ENCODE peak calls at places on chromosomes 12 and 14, in six cellular contexts. G is foreskin fibroblast, W is cardiac muscle cell, E is uterus, P is bronchial epithelial cell, Q is astrocyte of the spinal cord. A is an unnamed sample.

GRCh38 chr12:93507151-93507550 is 39.8 kb downstream of the MRPL42 start:
- DNase-seq in Q (no peak), E (no peak), P (no peak), G (no peak), W (no peak), A (no peak)

GRCh38 chr12:100154472-100155247 is 12.0 kb upstream of the BLTP3B start:
- DNase-seq in E (peak; percentile 45), W (peak; percentile 73), Q (peak; percentile 54), P (peak; percentile 53), G (peak; percentile 29), A (no peak)

GRCh38 chr12:24118675-24119074 is 169.2 kb upstream of the SOX5 start:
- DNase-seq in W (peak; percentile 16), E (no peak), Q (no peak), G (no peak), P (no peak), A (no peak)

GRCh38 chr12:12018454-12018853 is 52.3 kb upstream of the BCL2L14 start:
- DNase-seq in P (peak; percentile 29), W (peak; percentile 86), E (no peak), Q (peak; percentile 26), G (no peak), A (peak; percentile 63)

GRCh38 chr14:105021656-105022275 is 883 bp upstream of the CDCA4 start:
- DNase-seq in E (peak; percentile 54), Q (no peak), G (no peak), W (peak; percentile 42), P (no peak), A (no peak)

GRCh38 chr14:99789581-99789980 is 3.6 kb upstream of the EML1 start:
- DNase-seq in P (no peak), G (no peak), Q (no peak), W (no peak), E (no peak), A (no peak)

GRCh38 chr12:47376937-47377336 is 297.2 kb upstream of the AMIGO2 start:
- DNase-seq in G (no peak), E (no peak), W (peak; percentile 64), Q (no peak), P (no peak), A (no peak)

GRCh38 chr12:57454566-57455373 is at the start of gene INHBE:
- DNase-seq in E (no peak), W (peak; percentile 89), G (peak; percentile 80), P (no peak), Q (peak; percentile 89), A (no peak)

GRCh38 chr12:99436584-99436983 is 211.0 kb upstream of the GARIN6 start:
- DNase-seq in Q (no peak), G (no peak), P (no peak), E (no peak), W (no peak), A (no peak)

GRCh38 chr12:19970116-19970515 is 398.2 kb upstream of the PDE3A start:
- DNase-seq in E (no peak), P (no peak), Q (peak; percentile 85), W (peak; percentile 70), G (peak; percentile 63), A (no peak)

GRCh38 chr12:23947395-23947794 is 2.1 kb downstream of the SOX5 start:
- DNase-seq in E (no peak), W (no peak), Q (no peak), G (no peak), P (no peak), A (no peak)

GRCh38 chr12:117069926-117070900 is 29.0 kb downstream of the TESC start:
- DNase-seq in G (no peak), W (no peak), P (no peak), Q (no peak), E (no peak), A (no peak)

GRCh38 chr12:111174283-111175108 is 194.4 kb downstream of the PHETA1 start:
- DNase-seq in W (peak; percentile 17), P (peak; percentile 73), G (no peak), E (no peak), Q (no peak), A (no peak)

GRCh38 chr12:2876431-2877046 is 435 bp downstream of the FOXM1 start:
- DNase-seq in W (peak; percentile 18), G (no peak), Q (peak; percentile 31), E (no peak), P (peak; percentile 15), A (no peak)

DNA sequence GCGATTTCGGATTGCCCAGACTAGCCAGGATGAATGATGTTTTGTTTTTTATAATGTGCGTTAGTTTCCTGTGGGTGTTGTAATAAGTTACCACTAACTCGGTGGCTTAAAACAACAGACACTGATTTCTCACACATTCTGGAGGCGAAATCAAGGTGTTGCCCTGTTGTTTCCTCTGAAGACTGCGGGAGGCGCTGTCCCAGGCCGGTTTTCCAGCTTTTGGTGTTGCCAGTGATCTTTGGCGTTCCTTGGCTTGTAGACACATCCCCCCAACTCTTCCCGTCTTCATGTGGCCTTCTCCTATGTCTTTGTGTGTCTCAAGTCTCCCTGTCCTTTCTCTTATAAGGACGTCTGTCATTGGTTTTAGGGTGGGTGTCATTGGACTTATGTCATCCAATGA is 267.7 kb downstream of the AACS start:
- DNase-seq in P (no peak), W (no peak), G (no peak), Q (no peak), E (no peak), A (no peak)
- TF ChIP-seq CTCF in P (no peak), W (peak; percentile 7), G (no peak), Q (peak; percentile 16), E (no peak), A (peak; percentile 12)

DNA sequence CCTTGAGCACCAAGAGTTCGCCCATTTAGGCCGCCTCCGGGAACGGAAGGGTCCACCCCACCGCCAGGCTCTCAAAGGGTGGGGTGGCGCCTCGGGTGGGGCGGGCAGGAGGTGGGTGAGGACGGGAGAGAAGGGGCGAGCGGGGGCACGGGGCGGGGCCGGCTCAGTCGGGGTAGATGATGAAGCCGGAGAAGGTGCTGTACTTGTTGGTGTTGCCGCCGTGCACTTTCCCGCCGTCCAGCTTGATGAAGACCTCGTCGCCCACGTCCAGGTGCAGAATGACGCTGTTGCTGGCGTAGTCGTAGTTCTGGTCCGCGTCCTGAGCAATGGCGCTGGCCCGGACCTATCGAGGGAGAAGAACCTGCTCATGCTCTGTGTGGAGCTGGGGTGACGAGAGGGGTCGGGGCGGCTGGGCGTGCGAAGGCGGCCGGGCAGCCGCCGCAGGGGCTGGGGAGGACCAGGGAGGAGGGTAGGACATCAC is 4.1 kb downstream of the C1QL4 start:
- DNase-seq in G (no peak), W (no peak), E (no peak), Q (no peak), P (no peak), A (no peak)
- H3K4me3 ChIP-seq in G (no peak overlapping the region), W (no peak overlapping the region), E (no peak overlapping the region), Q (no peak overlapping the region), P (peak overlapping the region; percentile 17), A (peak overlapping the region; percentile 4)

GRCh38 chr12:53499261-53500118 is at the start of gene MAP3K12:
- DNase-seq in P (no peak), G (peak; percentile 72), W (peak; percentile 80), Q (peak; percentile 51), E (peak; percentile 76), A (no peak)
- TF ChIP-seq CTCF in P (no peak), G (no peak), W (no peak), Q (peak; percentile 21), E (no peak), A (peak; percentile 8)

DNA sequence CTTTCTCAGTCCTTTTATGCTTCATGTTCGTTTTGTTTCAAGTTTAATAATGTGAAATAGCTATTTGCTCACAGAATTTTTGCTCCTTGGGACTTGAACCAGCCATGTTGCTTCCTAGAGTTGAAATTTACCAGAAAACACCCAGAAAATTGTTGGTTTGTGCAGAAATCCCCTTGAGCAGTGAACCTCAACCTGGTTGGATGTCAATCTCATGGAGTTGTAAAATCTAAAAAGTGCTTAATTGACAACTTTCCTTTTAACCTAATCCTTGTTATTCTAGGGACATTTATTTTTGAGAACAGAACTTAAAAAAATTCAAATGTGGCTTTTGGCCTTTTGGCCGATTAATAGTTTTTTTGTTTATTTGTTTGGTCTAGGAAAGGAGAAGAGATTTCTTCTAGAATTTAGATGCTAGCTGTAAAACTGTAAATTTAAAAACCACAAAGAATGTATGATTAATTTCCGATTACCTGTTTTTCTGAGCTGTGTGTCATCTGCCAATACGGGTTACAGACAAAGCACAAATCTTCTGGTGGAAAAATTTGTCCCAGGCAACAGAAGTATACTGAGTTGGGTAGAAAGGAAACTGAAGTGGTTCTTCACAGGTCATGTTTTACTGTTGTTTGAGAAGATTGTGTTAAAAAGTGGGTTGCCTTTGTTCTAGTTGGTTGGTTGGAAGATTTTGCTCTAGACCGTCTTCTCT is 154.4 kb downstream of the FUT8 start:
- DNase-seq in G (no peak), P (peak; percentile 44), W (no peak), Q (no peak), E (no peak), A (no peak)
- H3K4me3 ChIP-seq in G (no peak overlapping the region), P (no peak overlapping the region), W (no peak overlapping the region), Q (no peak overlapping the region), E (no peak overlapping the region), A (no peak overlapping the region)

DNA sequence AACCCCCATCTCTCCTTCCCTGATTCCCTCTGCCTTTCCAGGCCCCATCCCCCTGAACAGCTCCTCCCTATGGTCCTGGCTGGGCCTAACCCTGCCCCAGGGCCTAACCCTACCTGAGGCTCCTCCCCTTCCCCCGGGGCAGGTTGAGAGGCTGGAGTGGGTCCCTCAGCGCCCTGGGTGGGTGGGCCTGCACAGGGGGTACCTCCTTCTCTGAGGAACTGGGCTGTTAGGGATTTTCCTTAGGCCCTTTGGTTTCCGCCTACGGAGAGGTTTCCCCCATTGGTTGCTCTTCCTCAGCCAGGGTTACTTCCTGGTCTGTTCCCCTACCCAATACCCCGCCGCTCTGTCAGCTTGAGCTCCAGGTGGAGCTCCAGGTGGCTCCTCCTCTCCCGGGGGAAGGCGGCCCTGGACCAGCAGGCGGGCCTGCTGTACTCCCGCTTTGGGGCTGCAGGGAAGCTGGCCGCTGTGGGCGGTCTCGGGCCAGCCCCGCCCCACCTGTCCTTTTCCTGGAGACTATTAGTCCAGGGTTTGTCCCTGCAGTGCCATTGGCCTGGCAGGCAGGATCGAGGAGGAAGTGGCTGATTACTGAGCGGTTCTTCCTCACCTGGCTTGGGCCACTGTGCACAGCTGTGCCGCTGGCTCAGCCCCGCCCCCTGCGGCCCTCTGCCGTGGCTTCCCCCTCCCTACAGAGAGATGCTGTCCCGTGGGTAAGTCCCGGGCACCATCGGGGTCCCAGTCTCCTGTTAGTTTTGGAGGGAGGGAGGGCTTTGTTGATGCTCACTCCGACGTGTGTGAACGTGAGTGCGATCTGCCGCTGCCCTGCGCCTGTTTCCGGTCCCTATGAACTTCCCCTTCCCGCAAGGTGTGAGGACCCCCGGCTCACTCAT is 2.5 kb downstream of the C12orf57 start:
- DNase-seq in G (no peak), E (no peak), Q (no peak), W (peak; percentile 39), P (peak; percentile 96), A (no peak)
- TF ChIP-seq CTCF in G (no peak), E (no peak), Q (no peak), W (no peak), P (no peak), A (no peak)

GRCh38 chr12:15783288-15783687 is 5.9 kb downstream of the EPS8 start:
- DNase-seq in Q (peak; percentile 53), W (no peak), G (no peak), E (no peak), P (no peak), A (no peak)

GRCh38 chr12:15782667-15783066 is 6.5 kb downstream of the EPS8 start:
- DNase-seq in E (no peak), G (no peak), P (no peak), Q (peak; percentile 68), W (peak; percentile 30), A (no peak)

GRCh38 chr12:15789215-15790171 is at the start of gene EPS8:
- DNase-seq in Q (peak; percentile 94), W (peak; percentile 96), E (peak; percentile 93), P (peak; percentile 64), G (peak; percentile 93), A (peak; percentile 68)

GRCh38 chr12:15788266-15789214 is 648 bp downstream of the EPS8 start:
- DNase-seq in G (peak; percentile 40), E (peak; percentile 37), W (peak; percentile 68), Q (peak; percentile 63), P (peak; percentile 50), A (no peak)

GRCh38 chr12:15787801-15788200 is 1.4 kb downstream of the EPS8 start:
- DNase-seq in W (no peak), P (no peak), E (no peak), Q (no peak), G (no peak), A (no peak)
- H3K4me3 ChIP-seq in W (no peak overlapping the region), P (peak overlapping the region; percentile 90), E (peak overlapping the region; percentile 94), Q (peak overlapping the region; percentile 92), G (peak overlapping the region; percentile 95), A (peak overlapping the region; percentile 94)